ENCODE peak calls at places on chromosome 2, in eight cellular contexts. B, H, F, S, J, U, E and X are unnamed samples.

GRCh38 chr2:85675427-85675826 is 7.4 kb upstream of the SFTPB start:
- DNase-seq in B (no peak), S (no peak), U (no peak), E (no peak), J (no peak), F (no peak), H (no peak), X (no peak)

GRCh38 chr2:197322729-197323720 is 12.4 kb upstream of the ANKRD44 start:
- DNase-seq in S (no peak), F (no peak), U (no peak), B (no peak), E (no peak), H (no peak), J (no peak), X (no peak)

GRCh38 chr2:25690058-25690457 is 16.7 kb upstream of the DTNB start:
- DNase-seq in U (no peak), J (peak; percentile 8), B (peak; percentile 27), E (peak; percentile 56), H (no peak), S (no peak), F (peak; percentile 25), X (peak; percentile 25)

GRCh38 chr2:128610496-128610895 is 291.8 kb upstream of the HS6ST1 start:
- DNase-seq in E (no peak), F (no peak), B (no peak), S (no peak), J (no peak), H (no peak), U (no peak), X (no peak)

GRCh38 chr2:234681206-234681605 is 184.3 kb upstream of the ARL4C start:
- DNase-seq in B (no peak), F (no peak), E (no peak), U (no peak), J (no peak), H (no peak), S (no peak), X (no peak)

GRCh38 chr2:100009743-100010142 is 132.6 kb downstream of the AFF3 start:
- DNase-seq in U (no peak), H (no peak), S (no peak), B (no peak), E (no peak), F (no peak), J (no peak), X (no peak)

GRCh38 chr2:197141669-197142068 is 168.9 kb downstream of the ANKRD44 start:
- DNase-seq in S (no peak), E (no peak), H (no peak), B (no peak), U (no peak), J (no peak), F (no peak), X (no peak)

GRCh38 chr2:64899081-64899865 is 89.9 kb upstream of the SLC1A4 start:
- DNase-seq in H (no peak), U (no peak), S (no peak), B (no peak), J (no peak), F (no peak), E (no peak), X (no peak)

GRCh38 chr2:11550302-11550701 is 16.5 kb downstream of the GREB1 start:
- DNase-seq in H (no peak), E (no peak), J (no peak), S (no peak), B (no peak), F (no peak), U (no peak), X (no peak)

GRCh38 chr2:85015653-85016360 is 44.8 kb downstream of the KCMF1 start:
- DNase-seq in J (peak; percentile 34), U (no peak), B (no peak), S (no peak), H (no peak), F (no peak), E (no peak), X (peak; percentile 36)

GRCh38 chr2:42492691-42493467 is 903 bp downstream of the KCNG3 start:
- DNase-seq in S (no peak), J (no peak), B (no peak), E (no peak), U (no peak), H (no peak), F (no peak), X (no peak)

GRCh38 chr2:59575191-59575590 is 978.3 kb downstream of the BCL11A start:
- DNase-seq in J (no peak), H (no peak), S (no peak), U (no peak), E (no peak), F (no peak), B (no peak), X (no peak)

GRCh38 chr2:240449764-240450531 is 14.5 kb downstream of the GPC1 start:
- DNase-seq in E (no peak), U (no peak), B (no peak), S (no peak), F (no peak), J (peak; percentile 13), H (no peak), X (no peak)

GRCh38 chr2:28810384-28811285 is at the start of gene SPDYA:
- DNase-seq in H (peak; percentile 65), E (peak; percentile 49), F (peak; percentile 76), J (peak; percentile 69), U (peak; percentile 15), S (no peak), B (peak; percentile 43), X (peak; percentile 44)

GRCh38 chr2:118221952-118222594 is 133.8 kb downstream of the INSIG2 start:
- DNase-seq in H (no peak), B (peak; percentile 24), U (peak; percentile 76), S (no peak), E (peak; percentile 91), F (peak; percentile 34), J (peak; percentile 83), X (peak; percentile 84)

GRCh38 chr2:24449348-24449747 is 41.7 kb upstream of the NCOA1 start:
- DNase-seq in H (no peak), S (no peak), E (no peak), B (no peak), F (no peak), U (no peak), J (no peak), X (no peak)

GRCh38 chr2:65453916-65454315 is 21.5 kb upstream of the SPRED2 start:
- DNase-seq in U (no peak), S (no peak), F (no peak), B (peak; percentile 29), H (no peak), E (peak; percentile 81), J (no peak), X (peak; percentile 66)

GRCh38 chr2:181741756-181742155 is 61.4 kb upstream of the NEUROD1 start:
- DNase-seq in B (no peak), J (no peak), F (no peak), S (no peak), U (no peak), E (peak; percentile 79), H (no peak), X (peak; percentile 3)

GRCh38 chr2:182499706-182500470 is 73.1 kb upstream of the PDE1A start:
- DNase-seq in F (no peak), H (no peak), B (no peak), S (no peak), U (no peak), J (peak; percentile 23), E (no peak), X (no peak)

GRCh38 chr2:169718930-169719504 is 14.6 kb upstream of the KLHL23 start:
- DNase-seq in J (no peak), H (no peak), U (no peak), S (no peak), F (no peak), B (no peak), E (no peak), X (no peak)

GRCh38 chr2:36625304-36625703 is 27.3 kb upstream of the FEZ2 start:
- DNase-seq in B (no peak), E (no peak), H (no peak), J (no peak), S (no peak), U (no peak), F (no peak), X (no peak)

GRCh38 chr2:36626756-36627155 is 28.8 kb upstream of the FEZ2 start:
- DNase-seq in E (no peak), J (no peak), S (no peak), F (no peak), B (no peak), H (no peak), U (no peak), X (peak; percentile 16)

GRCh38 chr2:36620321-36620720 is 22.4 kb upstream of the FEZ2 start:
- DNase-seq in S (no peak), H (no peak), J (no peak), E (no peak), F (no peak), B (no peak), U (no peak), X (peak; percentile 51)

DNA sequence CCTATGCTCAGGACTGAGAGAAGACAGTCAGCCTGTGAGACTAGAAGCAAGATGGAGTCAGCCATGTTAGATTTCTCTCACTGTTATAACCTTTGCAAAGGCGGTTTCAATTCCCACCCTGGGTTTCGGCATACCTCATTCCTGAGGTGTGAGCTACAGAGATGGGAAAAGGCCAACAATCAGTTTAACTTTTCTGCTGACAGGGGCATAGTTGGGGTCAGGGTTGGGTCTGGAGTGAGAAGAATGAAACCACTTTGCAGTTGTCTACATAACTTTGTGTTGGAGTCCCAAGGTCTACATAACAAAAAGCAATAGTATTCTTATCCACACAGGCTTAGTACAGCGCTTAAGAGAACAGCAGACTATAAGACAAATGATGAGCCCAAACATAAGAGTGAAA is 28.1 kb upstream of the FEZ2 start:
- DNase-seq in S (no peak), E (no peak), F (no peak), H (no peak), J (no peak), U (no peak), B (no peak), X (no peak)
- H3K4me3 ChIP-seq in S (no peak overlapping the region), E (no peak overlapping the region), F (no peak overlapping the region), H (no peak overlapping the region), J (no peak overlapping the region), U (no peak overlapping the region), B (no peak overlapping the region), X (no peak overlapping the region)

GRCh38 chr2:10163498-10164486 is 41.3 kb downstream of the RRM2 start:
- DNase-seq in E (peak; percentile 19), H (no peak), B (no peak), U (no peak), J (peak; percentile 15), S (no peak), F (no peak), X (no peak)
- TF ChIP-seq CTCF in E (no peak), H (no peak), B (no peak), U (no peak), J (no peak), S (no peak), F (no peak), X (no peak)

DNA sequence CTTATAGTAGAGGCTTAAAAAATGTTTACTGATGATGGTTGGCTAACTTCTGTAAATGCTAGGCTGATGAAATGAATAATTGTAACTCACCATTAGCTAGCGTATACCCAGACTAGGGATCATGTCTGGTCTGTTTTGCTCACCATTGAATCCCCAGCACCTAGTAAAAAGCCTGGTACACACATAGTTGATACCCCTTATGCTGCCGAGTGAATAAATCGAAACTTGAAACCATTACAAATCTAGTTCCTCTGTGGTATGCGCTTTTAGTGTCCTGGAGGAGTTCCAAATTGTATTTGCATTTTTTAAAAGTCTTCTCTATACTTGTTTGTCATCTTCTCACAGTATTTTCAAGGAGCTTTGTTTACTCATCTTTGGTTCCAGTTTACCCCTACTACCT is 1.3 kb downstream of the TAF1B start:
- DNase-seq in S (no peak), E (peak; percentile 57), U (peak; percentile 35), B (no peak), F (no peak), J (peak; percentile 13), H (no peak), X (peak; percentile 65)
- H3K4me3 ChIP-seq in S (peak overlapping the region; percentile 48), E (peak overlapping the region; percentile 75), U (peak overlapping the region; percentile 65), B (peak overlapping the region; percentile 96), F (peak overlapping the region; percentile 77), J (peak overlapping the region; percentile 88), H (peak overlapping the region; percentile 80), X (peak overlapping the region; percentile 79)

GRCh38 chr2:23294238-23294637 is 90.7 kb upstream of the KLHL29 start:
- DNase-seq in J (no peak), E (no peak), S (no peak), F (no peak), B (no peak), U (no peak), H (no peak), X (no peak)
- TF ChIP-seq CTCF in J (no peak), E (peak; percentile 13), S (no peak), F (no peak), B (no peak), U (no peak), H (no peak), X (no peak)